ENCODE peak calls at places on chromosomes 3 and 15, in four cellular contexts. D is NCI-H1092; J is GM13977; F is CD4-positive, alpha-beta T cell. M is an unnamed sample.

GRCh38 chr3:156513619-156514018 is 41.3 kb downstream of the SSR3 start:
- DNase-seq in D (no peak), J (no peak), F (no peak), M (no peak)

GRCh38 chr3:195147649-195148121 is 123.3 kb downstream of the XXYLT1 start:
- DNase-seq in D (no peak), J (peak), F (peak), M (peak)

GRCh38 chr3:99774467-99774866 is 43.2 kb upstream of the CMSS1 start:
- DNase-seq in D (no peak), J (peak), F (no peak), M (peak)

GRCh38 chr15:101425787-101426365 is 63.6 kb downstream of the PCSK6 start:
- DNase-seq in D (no peak), J (no peak), F (no peak), M (no peak)

GRCh38 chr3:145191543-145191942 is 969.4 kb downstream of the PLOD2 start:
- DNase-seq in D (no peak), J (no peak), F (no peak), M (no peak)

GRCh38 chr15:31228980-31229826 is 97.4 kb upstream of the KLF13 start:
- DNase-seq in D (no peak), J (peak), F (no peak), M (peak)

GRCh38 chr15:56831467-56831866 is 87.0 kb upstream of the TCF12 start:
- DNase-seq in D (no peak), J (no peak), F (no peak), M (no peak)

GRCh38 chr15:52005748-52006701 is 13.0 kb upstream of the MAPK6 start:
- DNase-seq in D (no peak), J (peak), F (no peak), M (peak)

GRCh38 chr15:84658080-84658787 is at the start of gene NMB:
- DNase-seq in D (peak), J (peak), F (peak), M (peak)